ENCODE peak calls at places on chromosomes 3 and 15, in four cellular contexts. One of them, this sample, is unnamed.

GRCh38 chr15:67824900-67825879 is at the start of gene SKOR1:
- DNase-seq in endothelial cell: peak
- DNase-seq in psoas muscle: no peak
- DNase-seq in astrocyte of the spinal cord: peak
- DNase-seq in this sample: no peak

GRCh38 chr3:9721015-9721697 is 10.4 kb upstream of the BRPF1 start:
- DNase-seq in endothelial cell: no peak
- DNase-seq in psoas muscle: no peak
- DNase-seq in astrocyte of the spinal cord: no peak
- DNase-seq in this sample: no peak

GRCh38 chr15:83285284-83285978 is 967 bp upstream of the BNC1 start:
- DNase-seq in endothelial cell: peak
- DNase-seq in psoas muscle: no peak
- DNase-seq in astrocyte of the spinal cord: no peak
- DNase-seq in this sample: no peak

GRCh38 chr15:41521614-41522013 is 8.0 kb upstream of the LTK start:
- DNase-seq in endothelial cell: no peak
- DNase-seq in psoas muscle: no peak
- DNase-seq in astrocyte of the spinal cord: no peak
- DNase-seq in this sample: no peak

GRCh38 chr15:96312641-96313335 is 17.7 kb upstream of the NR2F2 start:
- DNase-seq in endothelial cell: no peak
- DNase-seq in psoas muscle: no peak
- DNase-seq in astrocyte of the spinal cord: no peak
- DNase-seq in this sample: no peak

GRCh38 chr3:49803464-49804140 is 541 bp downstream of the INKA1 start:
- DNase-seq in endothelial cell: peak
- DNase-seq in psoas muscle: no peak
- DNase-seq in astrocyte of the spinal cord: no peak
- DNase-seq in this sample: peak

GRCh38 chr15:83871808-83872559 is 218.1 kb downstream of the ADAMTSL3 start:
- DNase-seq in endothelial cell: no peak
- DNase-seq in psoas muscle: no peak
- DNase-seq in astrocyte of the spinal cord: peak
- DNase-seq in this sample: no peak

GRCh38 chr3:186493507-186493906 is 50.7 kb downstream of the CRYGS start:
- DNase-seq in endothelial cell: no peak
- DNase-seq in psoas muscle: no peak
- DNase-seq in astrocyte of the spinal cord: peak
- DNase-seq in this sample: no peak

GRCh38 chr15:45401665-45402161 is 23.4 kb upstream of the GATM start:
- DNase-seq in endothelial cell: no peak
- DNase-seq in psoas muscle: no peak
- DNase-seq in astrocyte of the spinal cord: no peak
- DNase-seq in this sample: no peak

GRCh38 chr3:23884481-23884880 is 32.3 kb downstream of the NKIRAS1 start:
- DNase-seq in endothelial cell: no peak
- DNase-seq in psoas muscle: no peak
- DNase-seq in astrocyte of the spinal cord: no peak
- DNase-seq in this sample: no peak

GRCh38 chr3:46987485-46988401 is 8.3 kb downstream of the NBEAL2 start:
- DNase-seq in endothelial cell: peak
- DNase-seq in psoas muscle: peak
- DNase-seq in astrocyte of the spinal cord: no peak
- DNase-seq in this sample: peak

GRCh38 chr3:20041197-20041780 is 1.0 kb downstream of the KAT2B start:
- DNase-seq in endothelial cell: peak
- DNase-seq in psoas muscle: peak
- DNase-seq in astrocyte of the spinal cord: peak
- DNase-seq in this sample: peak

GRCh38 chr3:5136619-5137429 is 14.7 kb downstream of the ARL8B start:
- DNase-seq in endothelial cell: no peak
- DNase-seq in psoas muscle: no peak
- DNase-seq in astrocyte of the spinal cord: peak
- DNase-seq in this sample: peak

GRCh38 chr3:39343076-39343717 is 13.7 kb downstream of the CCR8 start:
- DNase-seq in endothelial cell: no peak
- DNase-seq in psoas muscle: no peak
- DNase-seq in astrocyte of the spinal cord: no peak
- DNase-seq in this sample: no peak

GRCh38 chr15:39720721-39721611 is 61.7 kb downstream of the FSIP1 start:
- DNase-seq in endothelial cell: no peak
- DNase-seq in psoas muscle: no peak
- DNase-seq in astrocyte of the spinal cord: peak
- DNase-seq in this sample: no peak

GRCh38 chr3:171446801-171447578 is 13.2 kb downstream of the TNIK start:
- DNase-seq in endothelial cell: no peak
- DNase-seq in psoas muscle: no peak
- DNase-seq in astrocyte of the spinal cord: peak
- DNase-seq in this sample: no peak

GRCh38 chr3:74643636-74644035 is 29.2 kb upstream of the CNTN3 start:
- DNase-seq in endothelial cell: peak
- DNase-seq in psoas muscle: peak
- DNase-seq in astrocyte of the spinal cord: no peak
- DNase-seq in this sample: no peak

GRCh38 chr15:63969652-63970421 is 76.4 kb downstream of the DAPK2 start:
- DNase-seq in endothelial cell: no peak
- DNase-seq in psoas muscle: no peak
- DNase-seq in astrocyte of the spinal cord: no peak
- DNase-seq in this sample: no peak

GRCh38 chr3:184384342-184384741 is 4.5 kb downstream of the CHRD start:
- DNase-seq in endothelial cell: no peak
- DNase-seq in psoas muscle: no peak
- DNase-seq in astrocyte of the spinal cord: no peak
- DNase-seq in this sample: no peak

GRCh38 chr15:78149805-78150751 is 916 bp downstream of the IDH3A start:
- DNase-seq in endothelial cell: no peak
- DNase-seq in psoas muscle: no peak
- DNase-seq in astrocyte of the spinal cord: peak
- DNase-seq in this sample: no peak

GRCh38 chr15:49715213-49715612 is 94.4 kb downstream of the DTWD1 start:
- DNase-seq in endothelial cell: no peak
- DNase-seq in psoas muscle: no peak
- DNase-seq in astrocyte of the spinal cord: no peak
- DNase-seq in this sample: no peak

GRCh38 chr3:45572755-45573154 is 21.8 kb upstream of the LIMD1 start:
- DNase-seq in endothelial cell: no peak
- DNase-seq in psoas muscle: no peak
- DNase-seq in astrocyte of the spinal cord: no peak
- DNase-seq in this sample: no peak

GRCh38 chr3:107727102-107727501 is 204.3 kb downstream of the BBX start:
- DNase-seq in endothelial cell: no peak
- DNase-seq in psoas muscle: no peak
- DNase-seq in astrocyte of the spinal cord: no peak
- DNase-seq in this sample: no peak

GRCh38 chr15:59170295-59170881 is 36.3 kb upstream of the LDHAL6B start:
- DNase-seq in endothelial cell: peak
- DNase-seq in psoas muscle: peak
- DNase-seq in astrocyte of the spinal cord: peak
- DNase-seq in this sample: no peak

GRCh38 chr15:51335538-51335961 is 2.8 kb downstream of the CYP19A1 start:
- DNase-seq in endothelial cell: no peak
- DNase-seq in psoas muscle: no peak
- DNase-seq in astrocyte of the spinal cord: no peak
- DNase-seq in this sample: no peak

GRCh38 chr15:23532019-23532418 is 33.5 kb upstream of the MKRN3 start:
- DNase-seq in endothelial cell: no peak
- DNase-seq in psoas muscle: no peak
- DNase-seq in astrocyte of the spinal cord: no peak
- DNase-seq in this sample: no peak

GRCh38 chr3:65732060-65732933 is 306.4 kb downstream of the MAGI1 start:
- DNase-seq in endothelial cell: peak
- DNase-seq in psoas muscle: no peak
- DNase-seq in astrocyte of the spinal cord: peak
- DNase-seq in this sample: peak

GRCh38 chr3:65729553-65729952 is 309.2 kb downstream of the MAGI1 start:
- DNase-seq in endothelial cell: no peak
- DNase-seq in psoas muscle: no peak
- DNase-seq in astrocyte of the spinal cord: peak
- DNase-seq in this sample: no peak

GRCh38 chr3:65728138-65728537 is 310.6 kb downstream of the MAGI1 start:
- DNase-seq in endothelial cell: no peak
- DNase-seq in psoas muscle: no peak
- DNase-seq in astrocyte of the spinal cord: no peak
- DNase-seq in this sample: no peak

GRCh38 chr3:65729973-65730372 is 308.7 kb downstream of the MAGI1 start:
- DNase-seq in endothelial cell: no peak
- DNase-seq in psoas muscle: no peak
- DNase-seq in astrocyte of the spinal cord: no peak
- DNase-seq in this sample: no peak

DNA sequence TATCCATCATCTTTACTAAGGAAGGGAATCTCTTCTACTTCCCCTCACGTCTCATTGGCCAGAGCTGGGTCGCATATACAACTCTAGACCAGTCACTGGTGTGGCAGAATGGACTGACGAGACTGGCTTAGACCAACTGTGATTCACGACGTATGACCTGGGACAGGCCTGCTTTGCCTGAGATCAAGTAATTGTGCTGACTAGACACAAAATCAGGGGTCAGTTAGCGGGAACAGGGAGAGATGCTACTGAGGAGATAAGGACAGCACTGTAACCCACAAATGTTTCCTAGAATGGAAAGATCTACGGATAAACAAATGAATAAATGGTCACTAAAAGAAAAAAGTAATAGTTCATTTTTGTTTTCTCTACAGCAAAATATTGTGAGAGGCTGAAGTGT is 308.3 kb downstream of the MAGI1 start:
- DNase-seq in endothelial cell: no peak
- DNase-seq in psoas muscle: no peak
- DNase-seq in astrocyte of the spinal cord: no peak
- DNase-seq in this sample: no peak
- TF ChIP-seq CTCF in endothelial cell: no peak
- TF ChIP-seq CTCF in psoas muscle: no peak
- TF ChIP-seq CTCF in astrocyte of the spinal cord: no peak
- TF ChIP-seq CTCF in this sample: no peak

GRCh38 chr3:100627491-100627890 is 18.1 kb downstream of the ADGRG7 start:
- DNase-seq in endothelial cell: no peak
- DNase-seq in psoas muscle: no peak
- DNase-seq in astrocyte of the spinal cord: no peak
- DNase-seq in this sample: no peak
- TF ChIP-seq CTCF in endothelial cell: no peak
- TF ChIP-seq CTCF in psoas muscle: no peak
- TF ChIP-seq CTCF in astrocyte of the spinal cord: no peak
- TF ChIP-seq CTCF in this sample: no peak

GRCh38 chr3:98705694-98706093 is 57.4 kb upstream of the ST3GAL6 start:
- DNase-seq in endothelial cell: no peak
- DNase-seq in psoas muscle: no peak
- DNase-seq in astrocyte of the spinal cord: no peak
- DNase-seq in this sample: no peak
- TF ChIP-seq CTCF in endothelial cell: no peak
- TF ChIP-seq CTCF in psoas muscle: no peak
- TF ChIP-seq CTCF in astrocyte of the spinal cord: peak
- TF ChIP-seq CTCF in this sample: no peak

GRCh38 chr3:149902498-149903139 is 68.1 kb downstream of the PFN2 start:
- DNase-seq in endothelial cell: no peak
- DNase-seq in psoas muscle: no peak
- DNase-seq in astrocyte of the spinal cord: no peak
- DNase-seq in this sample: no peak
- TF ChIP-seq CTCF in endothelial cell: peak
- TF ChIP-seq CTCF in psoas muscle: peak
- TF ChIP-seq CTCF in astrocyte of the spinal cord: peak
- TF ChIP-seq CTCF in this sample: peak

GRCh38 chr3:65422154-65422553 is 616.6 kb downstream of the MAGI1 start:
- DNase-seq in endothelial cell: no peak
- DNase-seq in psoas muscle: no peak
- DNase-seq in astrocyte of the spinal cord: no peak
- DNase-seq in this sample: no peak

GRCh38 chr3:65425880-65426279 is 612.8 kb downstream of the MAGI1 start:
- DNase-seq in endothelial cell: peak
- DNase-seq in psoas muscle: no peak
- DNase-seq in astrocyte of the spinal cord: peak
- DNase-seq in this sample: no peak
- TF ChIP-seq CTCF in endothelial cell: no peak
- TF ChIP-seq CTCF in psoas muscle: peak
- TF ChIP-seq CTCF in astrocyte of the spinal cord: peak
- TF ChIP-seq CTCF in this sample: no peak

GRCh38 chr3:123798540-123798939 is 85.6 kb downstream of the MYLK start:
- DNase-seq in endothelial cell: no peak
- DNase-seq in psoas muscle: no peak
- DNase-seq in astrocyte of the spinal cord: no peak
- DNase-seq in this sample: no peak

GRCh38 chr3:123800352-123800682 is 83.8 kb downstream of the MYLK start:
- DNase-seq in endothelial cell: no peak
- DNase-seq in psoas muscle: no peak
- DNase-seq in astrocyte of the spinal cord: peak
- DNase-seq in this sample: no peak

GRCh38 chr3:123801474-123801873 is 82.7 kb downstream of the MYLK start:
- DNase-seq in endothelial cell: no peak
- DNase-seq in psoas muscle: no peak
- DNase-seq in astrocyte of the spinal cord: no peak
- DNase-seq in this sample: no peak

GRCh38 chr3:123802007-123802630 is 82.0 kb downstream of the MYLK start:
- DNase-seq in endothelial cell: no peak
- DNase-seq in psoas muscle: no peak
- DNase-seq in astrocyte of the spinal cord: no peak
- DNase-seq in this sample: no peak

DNA sequence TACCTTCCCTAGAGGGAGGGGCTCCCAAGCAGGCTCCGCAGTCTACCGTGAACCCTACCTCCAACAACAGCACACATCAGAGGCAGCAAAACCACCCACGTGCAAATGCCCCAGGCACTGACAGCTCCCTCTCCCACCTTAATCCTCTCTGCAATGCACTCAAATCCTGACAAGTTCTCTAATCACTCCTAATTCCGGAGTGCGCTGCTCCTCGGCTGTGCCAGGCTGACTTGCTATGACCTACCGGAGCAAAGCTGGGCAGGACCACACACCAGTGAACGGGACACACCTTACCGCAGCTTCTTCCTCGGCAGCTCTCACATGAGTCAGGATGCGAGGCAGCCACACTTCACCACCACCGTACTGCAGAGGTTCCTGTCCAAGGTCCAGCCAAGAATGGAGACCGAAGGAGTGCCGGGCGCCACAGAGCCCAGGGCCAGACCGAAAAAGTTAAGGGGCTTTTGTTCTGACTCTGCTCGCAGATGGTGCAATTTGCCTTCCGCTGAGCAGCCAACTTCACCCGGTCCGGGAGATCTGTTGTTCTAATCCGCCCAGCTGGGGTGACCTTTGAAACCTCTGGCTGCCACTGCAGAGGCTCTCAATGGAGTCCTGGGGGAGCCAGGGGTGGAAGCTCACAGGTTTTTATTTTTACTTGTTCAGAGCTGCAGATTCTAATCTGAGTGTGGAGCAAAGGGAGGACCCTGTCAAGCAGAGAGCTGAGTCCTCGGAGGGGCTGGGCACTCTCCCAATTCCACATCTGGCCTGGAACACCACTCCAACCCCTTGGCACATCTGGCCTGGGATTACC is 84.4 kb downstream of the MYLK start:
- DNase-seq in endothelial cell: no peak
- DNase-seq in psoas muscle: peak
- DNase-seq in astrocyte of the spinal cord: peak
- DNase-seq in this sample: no peak
- TF ChIP-seq CTCF in endothelial cell: no peak
- TF ChIP-seq CTCF in psoas muscle: no peak
- TF ChIP-seq CTCF in astrocyte of the spinal cord: no peak
- TF ChIP-seq CTCF in this sample: no peak

This sample was measured in activated CD8-positive, alpha-beta T cell treated with anti-CD3 and anti-CD28 coated beads for 36 hours.